ENCODE peak calls at places on chromosomes 13 and 19, in seven cellular contexts. One of them, this sample, is unnamed.

GRCh38 chr19:8397291-8397690 is 7.1 kb downstream of the RAB11B start:
- DNase-seq in K562: no peak
- DNase-seq in SK-N-SH: peak
- DNase-seq in GM12878: no peak
- DNase-seq in H1: no peak
- DNase-seq in HCT116: no peak
- DNase-seq in endothelial cell of umbilical vein: no peak
- DNase-seq in this sample: no peak

GRCh38 chr13:109396266-109396665 is 390.1 kb downstream of the IRS2 start:
- DNase-seq in K562: no peak
- DNase-seq in H1: no peak
- DNase-seq in HCT116: no peak
- DNase-seq in GM12878: no peak
- DNase-seq in endothelial cell of umbilical vein: no peak
- DNase-seq in SK-N-SH: no peak
- DNase-seq in this sample: no peak

GRCh38 chr13:46232281-46232680 is 20.6 kb downstream of the LRRC63 start:
- DNase-seq in HCT116: no peak
- DNase-seq in SK-N-SH: no peak
- DNase-seq in K562: no peak
- DNase-seq in GM12878: no peak
- DNase-seq in endothelial cell of umbilical vein: peak
- DNase-seq in H1: no peak
- DNase-seq in this sample: no peak

GRCh38 chr13:26436914-26437313 is 120.6 kb upstream of the WASF3 start:
- DNase-seq in endothelial cell of umbilical vein: no peak
- DNase-seq in K562: no peak
- DNase-seq in HCT116: no peak
- DNase-seq in H1: no peak
- DNase-seq in GM12878: no peak
- DNase-seq in SK-N-SH: no peak
- DNase-seq in this sample: no peak

GRCh38 chr13:74290324-74290773 is 156.1 kb upstream of the KLF12 start:
- DNase-seq in H1: no peak
- DNase-seq in SK-N-SH: peak
- DNase-seq in GM12878: no peak
- DNase-seq in K562: no peak
- DNase-seq in HCT116: peak
- DNase-seq in endothelial cell of umbilical vein: peak
- DNase-seq in this sample: no peak

GRCh38 chr19:7251502-7251901 is 42.7 kb downstream of the INSR start:
- DNase-seq in K562: no peak
- DNase-seq in GM12878: no peak
- DNase-seq in SK-N-SH: no peak
- DNase-seq in HCT116: no peak
- DNase-seq in H1: no peak
- DNase-seq in endothelial cell of umbilical vein: no peak
- DNase-seq in this sample: no peak

GRCh38 chr13:42574011-42574410 is at the start of gene TNFSF11:
- DNase-seq in K562: no peak
- DNase-seq in SK-N-SH: peak
- DNase-seq in endothelial cell of umbilical vein: no peak
- DNase-seq in HCT116: no peak
- DNase-seq in H1: no peak
- DNase-seq in GM12878: no peak
- DNase-seq in this sample: no peak

GRCh38 chr13:75357576-75358295 is 124.2 kb downstream of the TBC1D4 start:
- DNase-seq in K562: peak
- DNase-seq in SK-N-SH: peak
- DNase-seq in GM12878: no peak
- DNase-seq in HCT116: peak
- DNase-seq in H1: peak
- DNase-seq in endothelial cell of umbilical vein: peak
- DNase-seq in this sample: peak

GRCh38 chr19:7778081-7778480 is 15.0 kb downstream of the CLEC4M start:
- DNase-seq in endothelial cell of umbilical vein: no peak
- DNase-seq in H1: no peak
- DNase-seq in HCT116: no peak
- DNase-seq in K562: no peak
- DNase-seq in SK-N-SH: no peak
- DNase-seq in GM12878: no peak
- DNase-seq in this sample: no peak

GRCh38 chr13:113815151-113816058 is 48.5 kb downstream of the GAS6 start:
- DNase-seq in K562: no peak
- DNase-seq in H1: no peak
- DNase-seq in HCT116: peak
- DNase-seq in SK-N-SH: no peak
- DNase-seq in GM12878: peak
- DNase-seq in endothelial cell of umbilical vein: peak
- DNase-seq in this sample: no peak

GRCh38 chr19:15293751-15294505 is 38.4 kb downstream of the BRD4 start:
- DNase-seq in K562: no peak
- DNase-seq in HCT116: no peak
- DNase-seq in H1: no peak
- DNase-seq in GM12878: no peak
- DNase-seq in endothelial cell of umbilical vein: no peak
- DNase-seq in SK-N-SH: peak
- DNase-seq in this sample: no peak

GRCh38 chr19:47421244-47421786 is 2.0 kb upstream of the MEIS3 start:
- DNase-seq in HCT116: no peak
- DNase-seq in H1: no peak
- DNase-seq in K562: no peak
- DNase-seq in GM12878: no peak
- DNase-seq in SK-N-SH: no peak
- DNase-seq in endothelial cell of umbilical vein: no peak
- DNase-seq in this sample: no peak

GRCh38 chr19:29841209-29841558 is 29.4 kb downstream of the CCNE1 start:
- DNase-seq in SK-N-SH: no peak
- DNase-seq in HCT116: no peak
- DNase-seq in endothelial cell of umbilical vein: no peak
- DNase-seq in H1: no peak
- DNase-seq in GM12878: no peak
- DNase-seq in K562: no peak
- DNase-seq in this sample: no peak

GRCh38 chr13:24618219-24618955 is 61.8 kb upstream of the ATP12A start:
- DNase-seq in HCT116: no peak
- DNase-seq in K562: no peak
- DNase-seq in endothelial cell of umbilical vein: no peak
- DNase-seq in H1: no peak
- DNase-seq in SK-N-SH: no peak
- DNase-seq in GM12878: peak
- DNase-seq in this sample: no peak

GRCh38 chr13:90839061-90839460 is 508.4 kb upstream of the MIR17HG start:
- DNase-seq in endothelial cell of umbilical vein: no peak
- DNase-seq in GM12878: no peak
- DNase-seq in K562: no peak
- DNase-seq in SK-N-SH: no peak
- DNase-seq in HCT116: no peak
- DNase-seq in H1: no peak
- DNase-seq in this sample: no peak

GRCh38 chr13:108859202-108860012 is 230.0 kb downstream of the MYO16 start:
- DNase-seq in K562: no peak
- DNase-seq in endothelial cell of umbilical vein: no peak
- DNase-seq in GM12878: no peak
- DNase-seq in H1: no peak
- DNase-seq in SK-N-SH: no peak
- DNase-seq in HCT116: no peak
- DNase-seq in this sample: peak

GRCh38 chr13:43293986-43294880 is 270.8 kb downstream of the DNAJC15 start:
- DNase-seq in endothelial cell of umbilical vein: no peak
- DNase-seq in GM12878: no peak
- DNase-seq in HCT116: no peak
- DNase-seq in SK-N-SH: no peak
- DNase-seq in K562: no peak
- DNase-seq in H1: no peak
- DNase-seq in this sample: no peak

GRCh38 chr19:10871711-10872550 is 578 bp downstream of the CARM1 start:
- DNase-seq in GM12878: no peak
- DNase-seq in K562: peak
- DNase-seq in SK-N-SH: peak
- DNase-seq in HCT116: no peak
- DNase-seq in endothelial cell of umbilical vein: peak
- DNase-seq in H1: no peak
- DNase-seq in this sample: no peak

GRCh38 chr13:48436661-48437242 is 23.8 kb upstream of the LPAR6 start:
- DNase-seq in SK-N-SH: no peak
- DNase-seq in endothelial cell of umbilical vein: peak
- DNase-seq in HCT116: no peak
- DNase-seq in K562: no peak
- DNase-seq in H1: no peak
- DNase-seq in GM12878: no peak
- DNase-seq in this sample: no peak

GRCh38 chr13:70959376-70959775 is 851.1 kb upstream of the KLHL1 start:
- DNase-seq in HCT116: no peak
- DNase-seq in GM12878: no peak
- DNase-seq in K562: no peak
- DNase-seq in H1: no peak
- DNase-seq in SK-N-SH: no peak
- DNase-seq in endothelial cell of umbilical vein: no peak
- DNase-seq in this sample: no peak

GRCh38 chr19:40229484-40229883 is 3.0 kb upstream of the CCNP start:
- DNase-seq in SK-N-SH: no peak
- DNase-seq in H1: no peak
- DNase-seq in GM12878: no peak
- DNase-seq in HCT116: no peak
- DNase-seq in K562: no peak
- DNase-seq in endothelial cell of umbilical vein: no peak
- DNase-seq in this sample: no peak

GRCh38 chr19:41311072-41311471 is 1.1 kb downstream of the CCDC97 start:
- DNase-seq in GM12878: no peak
- DNase-seq in endothelial cell of umbilical vein: no peak
- DNase-seq in SK-N-SH: no peak
- DNase-seq in H1: no peak
- DNase-seq in K562: no peak
- DNase-seq in HCT116: no peak
- DNase-seq in this sample: no peak
- H3K27ac ChIP-seq in GM12878: peak
- H3K27ac ChIP-seq in endothelial cell of umbilical vein: peak
- H3K27ac ChIP-seq in SK-N-SH: no peak
- H3K27ac ChIP-seq in H1: no peak
- H3K27ac ChIP-seq in K562: peak
- H3K27ac ChIP-seq in HCT116: peak
- H3K27ac ChIP-seq in this sample: no peak

GRCh38 chr19:45522010-45522941 is 15.0 kb downstream of the VASP start:
- DNase-seq in endothelial cell of umbilical vein: no peak
- DNase-seq in HCT116: no peak
- DNase-seq in H1: no peak
- DNase-seq in SK-N-SH: no peak
- DNase-seq in K562: no peak
- DNase-seq in GM12878: no peak
- DNase-seq in this sample: no peak
- TF ChIP-seq POLR2AphosphoS5 in endothelial cell of umbilical vein: no peak
- TF ChIP-seq POLR2AphosphoS5 in HCT116: no peak
- TF ChIP-seq POLR2AphosphoS5 in H1: no peak
- TF ChIP-seq POLR2AphosphoS5 in SK-N-SH: no peak
- TF ChIP-seq POLR2AphosphoS5 in K562: no peak
- TF ChIP-seq POLR2AphosphoS5 in GM12878: no peak
- TF ChIP-seq POLR2AphosphoS5 in this sample: no peak

DNA sequence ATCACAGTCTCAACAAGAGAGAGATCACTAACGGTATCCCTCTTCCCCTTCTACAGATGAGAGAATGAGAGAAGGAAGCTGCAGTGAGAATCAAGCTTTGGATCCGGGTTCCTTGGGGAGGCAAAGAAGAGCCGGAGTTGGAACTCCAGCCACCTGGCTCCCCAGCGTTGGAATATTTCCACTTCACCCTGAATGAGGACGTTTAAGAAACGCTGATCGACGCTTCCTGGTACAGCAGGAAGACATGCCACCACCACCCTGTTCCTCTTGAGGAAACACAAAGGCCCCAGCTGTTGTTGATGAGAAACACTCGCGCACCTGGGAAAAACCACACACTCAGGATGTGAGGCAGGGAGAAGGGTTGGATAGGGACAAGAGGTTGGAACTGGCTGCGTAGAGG is 11.3 kb upstream of the CACNG8 start:
- DNase-seq in H1: no peak
- DNase-seq in SK-N-SH: no peak
- DNase-seq in endothelial cell of umbilical vein: no peak
- DNase-seq in HCT116: no peak
- DNase-seq in GM12878: no peak
- DNase-seq in K562: no peak
- DNase-seq in this sample: no peak
- H3K9ac ChIP-seq in H1: no peak
- H3K9ac ChIP-seq in SK-N-SH: no peak
- H3K9ac ChIP-seq in endothelial cell of umbilical vein: no peak
- H3K9ac ChIP-seq in HCT116: no peak
- H3K9ac ChIP-seq in GM12878: no peak
- H3K9ac ChIP-seq in K562: no peak
- H3K9ac ChIP-seq in this sample: no peak

GRCh38 chr19:54115071-54116063 is at the start of the genes PRPF31 and TFPT:
- DNase-seq in H1: peak
- DNase-seq in SK-N-SH: peak
- DNase-seq in endothelial cell of umbilical vein: peak
- DNase-seq in K562: peak
- DNase-seq in GM12878: peak
- DNase-seq in HCT116: peak
- DNase-seq in this sample: peak
- H3K27ac ChIP-seq in H1: peak
- H3K27ac ChIP-seq in SK-N-SH: peak
- H3K27ac ChIP-seq in endothelial cell of umbilical vein: peak
- H3K27ac ChIP-seq in K562: peak
- H3K27ac ChIP-seq in GM12878: peak
- H3K27ac ChIP-seq in HCT116: peak
- H3K27ac ChIP-seq in this sample: peak

GRCh38 chr19:13036366-13036976 is 41.2 kb downstream of the NFIX start:
- DNase-seq in SK-N-SH: no peak
- DNase-seq in K562: no peak
- DNase-seq in HCT116: peak
- DNase-seq in H1: no peak
- DNase-seq in endothelial cell of umbilical vein: no peak
- DNase-seq in GM12878: no peak
- DNase-seq in this sample: no peak
- TF ChIP-seq POLR2AphosphoS5 in SK-N-SH: no peak
- TF ChIP-seq POLR2AphosphoS5 in K562: no peak
- TF ChIP-seq POLR2AphosphoS5 in HCT116: no peak
- TF ChIP-seq POLR2AphosphoS5 in H1: no peak
- TF ChIP-seq POLR2AphosphoS5 in endothelial cell of umbilical vein: no peak
- TF ChIP-seq POLR2AphosphoS5 in GM12878: no peak
- TF ChIP-seq POLR2AphosphoS5 in this sample: no peak